ENCODE peak calls at places on chromosomes 1 and 21, in eight cellular contexts. E is fibroblast of mammary gland, T is GM12865, L is lower lobe of right lung, K is foreskin fibroblast, B is suprapubic skin, A is ovary, O is A549. V is an unnamed sample.

GRCh38 chr1:67711850-67712202 is 26.8 kb downstream of the GADD45A start:
- DNase-seq in E (no peak), T (no peak), L (no peak), K (no peak), B (no peak), A (no peak), O (no peak), V (no peak)

GRCh38 chr1:89125571-89126233 is at the start of gene GBP2:
- DNase-seq in E (peak), T (peak), L (no peak), K (peak), B (no peak), A (no peak), O (peak), V (peak)

GRCh38 chr1:26069941-26070807 is 2.7 kb upstream of the TRIM63 start:
- DNase-seq in E (no peak), T (no peak), L (no peak), K (no peak), B (no peak), A (no peak), O (no peak), V (no peak)

GRCh38 chr1:18602533-18603211 is 28.0 kb upstream of the PAX7 start:
- DNase-seq in E (peak), T (no peak), L (no peak), K (no peak), B (no peak), A (no peak), O (no peak), V (no peak)

GRCh38 chr1:214228976-214229375 is 52.0 kb upstream of the SMYD2 start:
- DNase-seq in E (no peak), T (no peak), L (no peak), K (no peak), B (no peak), A (no peak), O (no peak), V (no peak)

GRCh38 chr1:76942549-76942948 is 75.3 kb downstream of the ST6GALNAC5 start:
- DNase-seq in E (peak), T (no peak), L (no peak), K (peak), B (no peak), A (no peak), O (no peak), V (no peak)

GRCh38 chr1:5478156-5478695 is 514.0 kb downstream of the NPHP4 start:
- DNase-seq in E (no peak), T (no peak), L (no peak), K (no peak), B (no peak), A (no peak), O (no peak), V (no peak)

GRCh38 chr1:47188901-47189785 is 693 bp downstream of the PDZK1IP1 start:
- DNase-seq in E (no peak), T (no peak), L (no peak), K (no peak), B (peak), A (no peak), O (no peak), V (no peak)

GRCh38 chr1:118982816-118983557 is 5.2 kb downstream of the TBX15 start:
- DNase-seq in E (no peak), T (no peak), L (no peak), K (no peak), B (no peak), A (no peak), O (no peak), V (no peak)

GRCh38 chr1:201119206-201119814 is 7.1 kb upstream of the CACNA1S start:
- DNase-seq in E (peak), T (peak), L (no peak), K (peak), B (no peak), A (no peak), O (peak), V (peak)

GRCh38 chr1:23588749-23589505 is 29.6 kb upstream of the ID3 start:
- DNase-seq in E (peak), T (no peak), L (no peak), K (no peak), B (no peak), A (no peak), O (no peak), V (no peak)

GRCh38 chr1:118773656-118774055 is 214.5 kb downstream of the TBX15 start:
- DNase-seq in E (peak), T (no peak), L (no peak), K (peak), B (no peak), A (no peak), O (no peak), V (no peak)

GRCh38 chr1:81832573-81832972 is 31.8 kb downstream of the ADGRL2 start:
- DNase-seq in E (peak), T (no peak), L (no peak), K (peak), B (no peak), A (peak), O (no peak), V (no peak)

GRCh38 chr1:110872366-110872744 is 593 bp upstream of the CD53 start:
- DNase-seq in E (no peak), T (peak), L (no peak), K (no peak), B (no peak), A (no peak), O (no peak), V (no peak)

GRCh38 chr1:10250663-10251062 is 40.3 kb downstream of the KIF1B start:
- DNase-seq in E (no peak), T (no peak), L (no peak), K (no peak), B (no peak), A (no peak), O (no peak), V (no peak)

GRCh38 chr1:14571810-14572767 is 26.4 kb upstream of the KAZN start:
- DNase-seq in E (peak), T (peak), L (no peak), K (no peak), B (no peak), A (no peak), O (no peak), V (peak)

GRCh38 chr1:174466607-174467006 is 18.8 kb downstream of the GPR52 start:
- DNase-seq in E (no peak), T (no peak), L (no peak), K (no peak), B (no peak), A (no peak), O (no peak), V (no peak)

GRCh38 chr21:42091899-42092508 is 20.9 kb downstream of the UMODL1 start:
- DNase-seq in E (no peak), T (no peak), L (no peak), K (no peak), B (no peak), A (no peak), O (no peak), V (no peak)

GRCh38 chr1:71745326-71745725 is 537.0 kb downstream of the NEGR1 start:
- DNase-seq in E (peak), T (no peak), L (no peak), K (peak), B (no peak), A (no peak), O (no peak), V (no peak)

GRCh38 chr1:64891440-64891815 is 74.9 kb downstream of the JAK1 start:
- DNase-seq in E (peak), T (no peak), L (no peak), K (peak), B (no peak), A (no peak), O (no peak), V (no peak)

GRCh38 chr1:226640288-226640687 is 91.7 kb downstream of the STUM start:
- DNase-seq in E (no peak), T (no peak), L (peak), K (no peak), B (no peak), A (no peak), O (no peak), V (no peak)

GRCh38 chr21:34511787-34512451 is at the start of gene KCNE1:
- DNase-seq in E (peak), T (no peak), L (peak), K (peak), B (no peak), A (no peak), O (no peak), V (no peak)

GRCh38 chr1:29280780-29281131 is 44.4 kb downstream of the PTPRU start:
- DNase-seq in E (peak), T (no peak), L (no peak), K (peak), B (peak), A (no peak), O (no peak), V (no peak)

GRCh38 chr1:194533641-194534040 is 1347.2 kb upstream of the B3GALT2 start:
- DNase-seq in E (no peak), T (no peak), L (no peak), K (no peak), B (no peak), A (no peak), O (no peak), V (no peak)

GRCh38 chr1:34131396-34132160 is 33.5 kb downstream of the CSMD2 start:
- DNase-seq in E (no peak), T (no peak), L (no peak), K (no peak), B (peak), A (no peak), O (no peak), V (no peak)

GRCh38 chr21:15774590-15774989 is 44.8 kb downstream of the USP25 start:
- DNase-seq in E (peak), T (no peak), L (no peak), K (peak), B (no peak), A (no peak), O (no peak), V (no peak)

GRCh38 chr1:150981177-150981804 is 801 bp upstream of the ANXA9 start:
- DNase-seq in E (no peak), T (no peak), L (peak), K (peak), B (no peak), A (no peak), O (no peak), V (no peak)

GRCh38 chr1:32521165-32521564 is 18.1 kb upstream of the ZBTB8A start:
- DNase-seq in E (no peak), T (peak), L (no peak), K (no peak), B (no peak), A (no peak), O (no peak), V (no peak)

GRCh38 chr1:226738995-226739695 is at the start of gene ITPKB:
- DNase-seq in E (peak), T (peak), L (peak), K (peak), B (no peak), A (peak), O (no peak), V (peak)

GRCh38 chr1:164768045-164768402 is 209.0 kb downstream of the PBX1 start:
- DNase-seq in E (no peak), T (no peak), L (no peak), K (peak), B (no peak), A (no peak), O (no peak), V (no peak)

GRCh38 chr1:77874804-77875445 is 13.5 kb upstream of the NEXN start:
- DNase-seq in E (peak), T (no peak), L (no peak), K (peak), B (no peak), A (no peak), O (no peak), V (no peak)

GRCh38 chr1:178724734-178725602 is at the start of gene RALGPS2:
- DNase-seq in E (peak), T (peak), L (peak), K (peak), B (no peak), A (peak), O (peak), V (peak)

GRCh38 chr1:47893412-47893811 is 103.8 kb downstream of the TRABD2B start:
- DNase-seq in E (no peak), T (no peak), L (no peak), K (no peak), B (no peak), A (no peak), O (no peak), V (no peak)

GRCh38 chr21:37206531-37206930 is 60.6 kb downstream of the VPS26C start:
- DNase-seq in E (no peak), T (peak), L (no peak), K (no peak), B (no peak), A (no peak), O (no peak), V (no peak)

GRCh38 chr21:37210017-37210593 is 57.0 kb downstream of the VPS26C start:
- DNase-seq in E (no peak), T (no peak), L (no peak), K (no peak), B (no peak), A (no peak), O (no peak), V (no peak)

GRCh38 chr21:37208741-37209225 is 58.4 kb downstream of the VPS26C start:
- DNase-seq in E (no peak), T (peak), L (no peak), K (no peak), B (no peak), A (no peak), O (no peak), V (peak)

GRCh38 chr21:37207441-37208009 is 59.6 kb downstream of the VPS26C start:
- DNase-seq in E (peak), T (peak), L (no peak), K (peak), B (no peak), A (no peak), O (no peak), V (peak)

DNA sequence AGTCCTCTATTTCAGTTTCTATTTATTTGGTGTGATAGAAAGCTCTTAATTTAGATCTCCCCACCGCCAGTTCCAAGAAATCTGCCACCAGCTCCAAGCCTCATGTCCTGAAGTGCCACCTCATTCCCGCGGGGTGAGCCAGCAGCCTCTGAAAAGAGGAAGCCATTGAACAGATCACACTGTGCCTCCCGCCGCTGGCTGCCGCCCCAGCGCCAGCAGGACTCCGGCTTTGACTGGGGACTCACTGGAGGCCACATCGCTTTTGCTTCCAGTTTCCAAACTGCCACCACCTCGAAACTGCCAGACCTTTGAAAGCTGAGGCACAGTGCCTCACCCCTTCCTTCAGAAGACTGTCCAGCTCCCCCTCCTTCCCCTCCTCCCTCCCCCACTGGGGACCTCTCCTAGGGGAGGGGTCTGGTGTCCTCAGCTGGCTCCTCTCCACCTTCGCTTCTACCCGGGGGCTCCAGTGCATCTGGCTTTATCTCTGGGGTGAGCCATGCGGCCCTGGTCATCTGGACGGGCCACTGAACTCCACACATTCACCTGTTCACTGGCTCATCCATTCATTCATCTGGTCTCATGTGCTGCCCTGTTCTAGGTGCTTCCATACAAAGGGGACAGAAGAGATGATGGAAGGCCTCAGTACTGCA is 59.0 kb downstream of the VPS26C start:
- DNase-seq in E (no peak), T (peak), L (peak), K (peak), B (no peak), A (no peak), O (no peak), V (peak)
- TF ChIP-seq CTCF in E (no peak), T (no peak), L (no peak), K (no peak), B (no peak), A (no peak), O (no peak), V (no peak)

GRCh38 chr1:147913362-147913761 is 10.8 kb downstream of the GJA8 start:
- DNase-seq in E (no peak), T (no peak), L (no peak), K (no peak), B (no peak), A (no peak), O (no peak), V (no peak)

GRCh38 chr1:147907786-147908509 is 5.4 kb downstream of the GJA8 start:
- DNase-seq in E (no peak), T (no peak), L (no peak), K (no peak), B (no peak), A (no peak), O (no peak), V (no peak)

GRCh38 chr1:147912553-147912952 is 10.0 kb downstream of the GJA8 start:
- DNase-seq in E (peak), T (no peak), L (no peak), K (no peak), B (no peak), A (no peak), O (no peak), V (no peak)
- TF ChIP-seq CTCF in E (no peak), T (no peak), L (no peak), K (no peak), B (no peak), A (no peak), O (no peak), V (no peak)

DNA sequence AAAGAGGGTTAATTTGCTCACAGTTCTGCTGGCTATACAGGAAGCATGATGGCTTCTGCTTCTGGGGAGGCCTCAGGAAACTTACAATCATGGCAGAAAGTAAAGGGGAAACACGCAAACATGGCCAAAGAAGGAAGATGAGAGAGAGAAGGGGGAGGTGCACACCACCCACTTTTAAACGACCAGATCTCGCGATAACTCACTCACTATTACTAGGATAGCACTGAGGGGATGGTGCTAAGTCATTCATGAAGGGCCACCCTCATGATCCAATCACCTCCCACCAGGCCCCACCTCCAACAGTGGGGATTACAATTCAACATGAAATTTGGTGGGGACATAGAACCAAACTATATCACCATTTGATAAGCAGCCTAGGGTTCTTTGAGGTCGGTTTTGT is 2.4 kb upstream of the C1orf115 start:
- DNase-seq in E (no peak), T (no peak), L (no peak), K (no peak), B (no peak), A (no peak), O (no peak), V (no peak)
- TF ChIP-seq CTCF in E (no peak), T (no peak), L (no peak), K (no peak), B (no peak), A (no peak), O (no peak), V (no peak)

DNA sequence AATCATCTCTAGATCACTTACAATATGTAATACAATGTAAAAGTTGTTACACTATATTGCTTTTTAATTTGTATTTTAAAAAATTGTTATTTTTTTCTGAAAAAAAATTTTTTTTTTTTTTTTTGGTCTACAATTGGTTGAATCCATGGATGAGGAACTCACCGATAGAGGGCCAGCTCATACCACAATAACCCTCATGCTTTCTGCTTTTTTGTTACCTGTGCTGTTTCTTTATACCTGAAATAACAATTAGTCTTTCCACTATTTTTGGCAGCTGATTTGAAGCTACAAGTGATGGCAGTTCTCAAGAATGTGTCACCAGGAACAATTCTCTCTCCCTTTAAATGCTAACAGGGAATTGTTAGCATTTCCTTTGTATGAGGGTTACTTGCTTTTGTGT is 12.0 kb downstream of the SMG7 start:
- DNase-seq in E (no peak), T (no peak), L (no peak), K (no peak), B (no peak), A (no peak), O (no peak), V (no peak)
- TF ChIP-seq CTCF in E (no peak), T (no peak), L (no peak), K (no peak), B (no peak), A (no peak), O (peak), V (no peak)

GRCh38 chr1:153395136-153395685 is 4.3 kb upstream of the S100A8 start:
- DNase-seq in E (peak), T (no peak), L (no peak), K (peak), B (no peak), A (no peak), O (no peak), V (no peak)

GRCh38 chr1:153395776-153396175 is 4.9 kb upstream of the S100A8 start:
- DNase-seq in E (no peak), T (no peak), L (no peak), K (no peak), B (no peak), A (no peak), O (no peak), V (no peak)

GRCh38 chr1:153392822-153393221 is 1.9 kb upstream of the S100A8 start:
- DNase-seq in E (no peak), T (no peak), L (no peak), K (no peak), B (no peak), A (no peak), O (no peak), V (no peak)

GRCh38 chr1:153394391-153394790 is 3.5 kb upstream of the S100A8 start:
- DNase-seq in E (no peak), T (no peak), L (no peak), K (no peak), B (no peak), A (no peak), O (no peak), V (no peak)

GRCh38 chr1:153393926-153394325 is 3.1 kb upstream of the S100A8 start:
- DNase-seq in E (no peak), T (no peak), L (peak), K (no peak), B (no peak), A (no peak), O (no peak), V (no peak)
- TF ChIP-seq CTCF in E (no peak), T (no peak), L (no peak), K (no peak), B (no peak), A (no peak), O (no peak), V (no peak)

V was measured in GM13976.